ENCODE peak calls at places on chromosomes 2 and 18, in seven cellular contexts. O is CD8-positive, alpha-beta T cell; Q is left ventricle myocardium inferior; L is stomach; T is NCI-H2081; U is stimulated activated CD4-positive, alpha-beta T cell treated with anti-CD3 and anti-CD28 coated beads, Interleukin-1b, Interleukin-23, amount 100 ng/mL, for 4 hours; V is OCI-LY7. D is an unnamed sample.

GRCh38 chr2:173307287-173307686 is 47.4 kb upstream of the CDCA7 start:
- DNase-seq in V (peak; percentile 73), O (no peak), T (no peak), L (no peak), Q (no peak), U (no peak), D (peak; percentile 59)

GRCh38 chr2:137367361-137367760 is 596.9 kb upstream of the HNMT start:
- DNase-seq in V (no peak), O (no peak), L (no peak), Q (no peak), T (no peak), U (no peak), D (no peak)

GRCh38 chr18:58558514-58558913 is 70.4 kb downstream of the ALPK2 start:
- DNase-seq in L (no peak), Q (no peak), V (no peak), O (no peak), U (no peak), T (no peak), D (no peak)

GRCh38 chr2:164964744-164965143 is 9.4 kb upstream of the SLC38A11 start:
- DNase-seq in L (no peak), U (no peak), Q (no peak), V (no peak), O (no peak), T (no peak), D (no peak)

GRCh38 chr18:28108801-28109200 is 68.1 kb downstream of the CDH2 start:
- DNase-seq in T (peak; percentile 11), O (no peak), U (no peak), L (no peak), V (peak; percentile 1), Q (no peak), D (no peak)

GRCh38 chr2:25437881-25438662 is 96.3 kb upstream of the DNMT3A start:
- DNase-seq in O (no peak), L (no peak), U (no peak), T (no peak), Q (no peak), V (no peak), D (no peak)

GRCh38 chr2:165646321-165646801 is 147.7 kb downstream of the GALNT3 start:
- DNase-seq in O (no peak), T (peak; percentile 55), L (no peak), U (no peak), V (no peak), Q (no peak), D (no peak)

GRCh38 chr2:46257476-46257875 is 39.7 kb upstream of the EPAS1 start:
- DNase-seq in T (peak; percentile 77), V (no peak), U (no peak), O (no peak), L (no peak), Q (no peak), D (no peak)

GRCh38 chr2:2057125-2057721 is 273.9 kb downstream of the MYT1L start:
- DNase-seq in Q (peak; percentile 69), T (peak; percentile 37), O (peak; percentile 5), U (peak; percentile 25), V (peak; percentile 78), L (peak; percentile 33), D (no peak)

GRCh38 chr2:63844616-63845015 is 2.9 kb downstream of the UGP2 start:
- DNase-seq in U (no peak), L (no peak), O (no peak), V (no peak), Q (no peak), T (no peak), D (no peak)

GRCh38 chr2:74383254-74383653 is 3.1 kb upstream of the DCTN1 start:
- DNase-seq in V (no peak), U (no peak), T (peak; percentile 10), Q (no peak), L (no peak), O (no peak), D (no peak)

GRCh38 chr18:13026583-13027270 is 35.6 kb downstream of the CEP192 start:
- DNase-seq in L (no peak), T (no peak), Q (no peak), O (no peak), V (no peak), U (no peak), D (no peak)

GRCh38 chr2:1653956-1654695 is 90.2 kb downstream of the PXDN start:
- DNase-seq in U (no peak), T (no peak), V (no peak), O (no peak), Q (no peak), L (no peak), D (no peak)

GRCh38 chr2:53473236-53473635 is 294.4 kb upstream of the CHAC2 start:
- DNase-seq in L (no peak), T (peak; percentile 65), U (no peak), V (peak; percentile 2), O (no peak), Q (no peak), D (no peak)

GRCh38 chr2:186308347-186308746 is 177.7 kb upstream of the ZC3H15 start:
- DNase-seq in Q (no peak), L (no peak), V (no peak), O (no peak), U (no peak), T (no peak), D (no peak)

GRCh38 chr18:7567487-7568425 is 640 bp downstream of the PTPRM start:
- DNase-seq in U (no peak), V (no peak), Q (peak; percentile 48), T (no peak), L (peak; percentile 52), O (no peak), D (peak; percentile 14)

GRCh38 chr2:12457831-12458230 is 258.9 kb upstream of the TRIB2 start:
- DNase-seq in T (no peak), O (no peak), U (no peak), Q (no peak), L (no peak), V (no peak), D (no peak)

GRCh38 chr2:201852878-201853415 is 46.6 kb downstream of the CDK15 start:
- DNase-seq in V (no peak), T (peak; percentile 18), L (no peak), Q (no peak), O (no peak), U (no peak), D (no peak)

GRCh38 chr18:62999392-62999791 is 284.1 kb downstream of the PHLPP1 start:
- DNase-seq in T (no peak), V (no peak), O (no peak), L (no peak), Q (peak; percentile 46), U (no peak), D (no peak)